ENCODE peak calls at places on chromosomes 2 and 18, in four cellular contexts. T is transverse colon, R is endothelial cell, D is myocyte. U is an unnamed sample.

GRCh38 chr2:112728029-112728362 is 7.2 kb downstream of the NT5DC4 start:
- DNase-seq in D (no peak), R (no peak), T (no peak), U (no peak)

GRCh38 chr2:158598856-158599517 is 142.2 kb downstream of the PKP4 start:
- DNase-seq in T (no peak), D (peak; percentile 12), R (no peak), U (no peak)

GRCh38 chr2:202718614-202719013 is 83.8 kb downstream of the FAM117B start:
- DNase-seq in R (no peak), T (no peak), D (peak; percentile 34), U (no peak)

GRCh38 chr2:33086400-33087015 is 139.8 kb downstream of the LTBP1 start:
- DNase-seq in D (no peak), T (peak; percentile 14), R (no peak), U (no peak)

GRCh38 chr18:2538844-2539243 is 32.5 kb downstream of the METTL4 start:
- DNase-seq in R (no peak), T (no peak), D (no peak), U (no peak)

GRCh38 chr2:152637251-152637650 is 80.0 kb downstream of the PRPF40A start:
- DNase-seq in D (no peak), T (no peak), R (no peak), U (no peak)

GRCh38 chr18:24212939-24213338 is 74.1 kb downstream of the CABYR start:
- DNase-seq in D (peak; percentile 63), R (no peak), T (no peak), U (no peak)

GRCh38 chr2:215338883-215339679 is 27.2 kb downstream of the ATIC start:
- DNase-seq in T (no peak), R (no peak), D (no peak), U (no peak)

GRCh38 chr2:60119778-60120177 is 433.7 kb downstream of the BCL11A start:
- DNase-seq in D (no peak), R (no peak), T (no peak), U (no peak)

GRCh38 chr18:69233465-69234054 is 167.1 kb upstream of the DOK6 start:
- DNase-seq in T (no peak), D (peak; percentile 30), R (no peak), U (no peak)

GRCh38 chr2:43011142-43011491 is 215.3 kb downstream of the ZFP36L2 start:
- DNase-seq in D (no peak), R (no peak), T (no peak), U (no peak)

GRCh38 chr2:232878855-232879617 is 9.0 kb downstream of the SNORC start:
- DNase-seq in T (no peak), R (no peak), D (no peak), U (no peak)

GRCh38 chr2:240983361-240983995 is 14.9 kb upstream of the SNED1 start:
- DNase-seq in R (peak; percentile 69), D (no peak), T (peak; percentile 44), U (peak; percentile 72)

GRCh38 chr2:24635181-24635580 is 144.1 kb downstream of the NCOA1 start:
- DNase-seq in D (no peak), R (no peak), T (no peak), U (no peak)

GRCh38 chr2:218826791-218827190 is 4.8 kb downstream of the PRKAG3 start:
- DNase-seq in R (no peak), T (no peak), D (no peak), U (no peak)

GRCh38 chr2:9251154-9252001 is 44.8 kb downstream of the ASAP2 start:
- DNase-seq in T (no peak), R (no peak), D (peak; percentile 97), U (peak; percentile 58)

GRCh38 chr18:27839141-27839540 is 337.8 kb downstream of the CDH2 start:
- DNase-seq in R (no peak), T (no peak), D (peak; percentile 47), U (no peak)

GRCh38 chr2:220913384-220913783 is 658.7 kb downstream of the EPHA4 start:
- DNase-seq in T (no peak), D (no peak), R (no peak), U (no peak)

GRCh38 chr2:110735366-110735765 is 3.0 kb downstream of the ACOXL start:
- DNase-seq in R (no peak), T (no peak), D (no peak), U (no peak)

GRCh38 chr2:237694423-237695194 is 67.2 kb downstream of the LRRFIP1 start:
- DNase-seq in D (no peak), R (no peak), T (no peak), U (no peak)

GRCh38 chr2:46494596-46494995 is 15.2 kb downstream of the TMEM247 start:
- DNase-seq in R (no peak), T (no peak), D (no peak), U (no peak)

GRCh38 chr2:31828891-31829290 is 181.9 kb downstream of the MEMO1 start:
- DNase-seq in T (no peak), R (no peak), D (peak; percentile 89), U (no peak)

GRCh38 chr2:46435796-46436360 is 43.5 kb upstream of the TMEM247 start:
- DNase-seq in R (no peak), T (no peak), D (peak; percentile 34), U (no peak)

GRCh38 chr2:191109888-191110287 is 40.9 kb downstream of the STAT4 start:
- DNase-seq in D (peak; percentile 5), T (no peak), R (no peak), U (no peak)

GRCh38 chr2:81576713-81577112 is 1272.2 kb upstream of the LRRTM1 start:
- DNase-seq in T (no peak), R (no peak), D (no peak), U (no peak)

GRCh38 chr2:226909131-226909530 is 73.3 kb downstream of the RHBDD1 start:
- DNase-seq in D (no peak), T (no peak), R (no peak), U (no peak)

GRCh38 chr2:223930002-223930976 is 14.8 kb downstream of the WDFY1 start:
- DNase-seq in R (no peak), D (peak; percentile 60), T (peak; percentile 33), U (no peak)

GRCh38 chr18:49573835-49574234 is 12.0 kb downstream of the LIPG start:
- DNase-seq in R (no peak), D (no peak), T (no peak), U (no peak)

GRCh38 chr18:73848656-73849055 is 299.0 kb downstream of the FBXO15 start:
- DNase-seq in T (no peak), D (no peak), R (no peak), U (no peak)

GRCh38 chr2:180520816-180521595 is 459.4 kb upstream of the UBE2E3 start:
- DNase-seq in R (no peak), T (no peak), D (no peak), U (no peak)

GRCh38 chr2:3238951-3239841 is 138.4 kb downstream of the EIPR1 start:
- DNase-seq in T (no peak), R (no peak), D (no peak), U (no peak)

GRCh38 chr2:159873136-159873728 is 75.2 kb upstream of the CD302 start:
- DNase-seq in R (no peak), D (peak; percentile 41), T (no peak), U (peak; percentile 42)

GRCh38 chr18:44465337-44465736 is 215.4 kb upstream of the SETBP1 start:
- DNase-seq in T (no peak), R (no peak), D (peak; percentile 20), U (no peak)

GRCh38 chr2:44955593-44956449 is 14.3 kb downstream of the SIX3 start:
- DNase-seq in T (peak; percentile 72), D (peak; percentile 78), R (peak; percentile 94), U (peak; percentile 96)